ENCODE peak calls at places on chromosomes 2 and 18, in nine cellular contexts. I is epithelial cell of esophagus, B is AG09309, J is mammary epithelial cell, U is RWPE1, Y is mesothelial cell of epicardium, Q is right atrium auricular region, G is nephron progenitor cell, O is LNCaP clone FGC. N is an unnamed sample.

GRCh38 chr18:10142496-10143160 is 228.8 kb downstream of the VAPA start:
- DNase-seq in Q (peak; percentile 60), U (peak; percentile 30), I (no peak), G (no peak), Y (no peak), B (no peak), O (no peak), J (no peak), N (no peak)

GRCh38 chr2:206163251-206163880 is 3.7 kb downstream of the EEF1B2 start:
- DNase-seq in O (no peak), G (no peak), Y (no peak), J (no peak), Q (no peak), I (no peak), U (no peak), B (no peak), N (no peak)

GRCh38 chr18:48090021-48090420 is 159.6 kb upstream of the SMAD2 start:
- DNase-seq in Y (no peak), B (no peak), Q (no peak), G (no peak), J (no peak), O (no peak), I (no peak), U (no peak), N (no peak)

GRCh38 chr2:120932472-120932871 is 196.8 kb downstream of the GLI2 start:
- DNase-seq in Y (no peak), I (no peak), G (no peak), J (no peak), B (no peak), O (no peak), Q (no peak), U (no peak), N (no peak)

GRCh38 chr2:88896971-88897370 is 205.5 kb downstream of the RPIA start:
- DNase-seq in G (no peak), Q (no peak), O (no peak), B (no peak), Y (no peak), J (no peak), U (no peak), I (no peak), N (no peak)

GRCh38 chr2:222561817-222562424 is 94.0 kb downstream of the FARSB start:
- DNase-seq in J (peak; percentile 39), Q (no peak), I (peak; percentile 59), B (no peak), U (peak; percentile 56), O (no peak), Y (no peak), G (peak; percentile 58), N (no peak)

GRCh38 chr2:7773362-7773973 is 856.3 kb downstream of the RNF144A start:
- DNase-seq in J (peak; percentile 99), Q (no peak), Y (no peak), U (peak; percentile 17), G (no peak), O (no peak), B (no peak), I (peak; percentile 91), N (no peak)

GRCh38 chr2:62704654-62705006 is 883 bp upstream of the EHBP1 start:
- DNase-seq in G (no peak), I (no peak), U (no peak), Y (no peak), B (no peak), Q (no peak), J (no peak), O (no peak), N (no peak)

GRCh38 chr18:42178381-42179080 is 223.5 kb downstream of the PIK3C3 start:
- DNase-seq in G (no peak), I (no peak), B (no peak), J (no peak), Q (no peak), Y (no peak), U (no peak), O (no peak), N (no peak)

GRCh38 chr18:24819141-24819890 is 358.9 kb downstream of the HRH4 start:
- DNase-seq in J (no peak), B (no peak), Y (no peak), U (no peak), I (no peak), G (no peak), Q (no peak), O (no peak), N (no peak)

GRCh38 chr2:177629357-177630000 is 236.9 kb downstream of the AGPS start:
- DNase-seq in O (no peak), G (no peak), Y (no peak), U (no peak), B (no peak), I (no peak), J (no peak), Q (no peak), N (no peak)

GRCh38 chr18:79531926-79532689 is 136.4 kb downstream of the NFATC1 start:
- DNase-seq in Q (no peak), J (no peak), O (no peak), Y (peak; percentile 16), U (no peak), G (no peak), B (no peak), I (no peak), N (no peak)

GRCh38 chr2:114127372-114127771 is 237.5 kb downstream of the ACTR3 start:
- DNase-seq in U (no peak), I (peak; percentile 9), G (no peak), Q (no peak), Y (no peak), J (peak; percentile 10), B (no peak), O (no peak), N (no peak)

GRCh38 chr2:88724643-88725332 is 33.3 kb downstream of the RPIA start:
- DNase-seq in J (no peak), Q (no peak), I (no peak), G (no peak), O (no peak), Y (no peak), U (no peak), B (no peak), N (no peak)

GRCh38 chr2:120736202-120736954 is 710 bp downstream of the GLI2 start:
- DNase-seq in B (no peak), U (peak; percentile 34), Q (peak; percentile 59), G (peak; percentile 72), Y (no peak), I (peak; percentile 18), J (peak; percentile 28), O (no peak), N (no peak)

GRCh38 chr2:239264838-239265651 is 135.8 kb downstream of the HDAC4 start:
- DNase-seq in I (peak; percentile 76), J (no peak), Q (peak; percentile 73), G (no peak), Y (no peak), U (no peak), B (no peak), O (peak; percentile 68), N (no peak)

GRCh38 chr2:24121469-24121868 is 1.7 kb downstream of the PFN4 start:
- DNase-seq in U (no peak), J (no peak), B (no peak), O (no peak), Y (no peak), I (no peak), Q (no peak), G (no peak), N (no peak)

GRCh38 chr2:54839526-54840255 is 116.2 kb downstream of the EML6 start:
- DNase-seq in I (no peak), Y (no peak), J (no peak), U (no peak), O (no peak), G (no peak), Q (no peak), B (no peak), N (no peak)

GRCh38 chr18:33495278-33495677 is 54.8 kb upstream of the CCDC178 start:
- DNase-seq in O (peak; percentile 2), J (peak; percentile 17), Y (no peak), Q (no peak), U (peak; percentile 1), I (peak; percentile 56), G (peak; percentile 29), B (no peak), N (no peak)
- TF ChIP-seq CTCF in O (peak; percentile 77), J (peak; percentile 43), Y (no peak), Q (no peak), U (no peak), I (peak; percentile 67), G (peak; percentile 67), B (no peak), N (peak; percentile 33)

DNA sequence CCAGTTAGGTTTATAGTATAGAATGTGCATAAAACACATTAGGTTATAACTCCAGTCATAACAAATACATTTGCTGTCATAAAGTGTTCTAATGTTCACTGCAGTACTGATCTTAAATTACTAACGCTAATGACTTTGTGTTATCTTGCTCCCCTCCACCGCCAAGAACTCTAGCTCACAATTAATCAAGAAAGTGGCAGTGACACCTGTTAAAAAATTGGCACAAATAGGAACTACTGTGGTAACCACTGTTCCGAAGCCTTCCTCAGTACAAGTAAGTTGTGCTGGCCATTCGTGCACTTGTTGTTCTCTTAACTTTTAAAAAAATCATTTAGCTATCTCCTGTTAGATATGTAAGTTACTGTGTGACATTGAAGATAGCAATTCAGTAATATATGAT is 41.1 kb downstream of the TAF4B start:
- DNase-seq in I (no peak), G (no peak), J (no peak), Y (no peak), U (no peak), O (no peak), B (no peak), Q (no peak), N (no peak)
- TF ChIP-seq CTCF in I (no peak), G (no peak), J (no peak), Y (no peak), U (no peak), O (no peak), B (no peak), Q (no peak), N (no peak)

GRCh38 chr2:149743842-149744468 is 156.4 kb upstream of the MMADHC start:
- DNase-seq in U (peak; percentile 66), I (peak; percentile 87), Y (no peak), O (no peak), B (peak; percentile 84), J (peak; percentile 80), Q (no peak), G (no peak), N (peak; percentile 95)
- TF ChIP-seq CTCF in U (no peak), I (no peak), Y (no peak), O (no peak), B (peak; percentile 15), J (peak; percentile 9), Q (no peak), G (no peak), N (no peak)

GRCh38 chr2:127275789-127276188 is 18.2 kb downstream of the ERCC3 start:
- DNase-seq in Q (peak; percentile 38), G (no peak), J (no peak), I (no peak), O (no peak), B (no peak), U (no peak), Y (no peak), N (no peak)

GRCh38 chr2:127275356-127275755 is 18.6 kb downstream of the ERCC3 start:
- DNase-seq in B (no peak), Y (no peak), I (no peak), J (no peak), O (no peak), Q (peak; percentile 5), U (no peak), G (no peak), N (no peak)

DNA sequence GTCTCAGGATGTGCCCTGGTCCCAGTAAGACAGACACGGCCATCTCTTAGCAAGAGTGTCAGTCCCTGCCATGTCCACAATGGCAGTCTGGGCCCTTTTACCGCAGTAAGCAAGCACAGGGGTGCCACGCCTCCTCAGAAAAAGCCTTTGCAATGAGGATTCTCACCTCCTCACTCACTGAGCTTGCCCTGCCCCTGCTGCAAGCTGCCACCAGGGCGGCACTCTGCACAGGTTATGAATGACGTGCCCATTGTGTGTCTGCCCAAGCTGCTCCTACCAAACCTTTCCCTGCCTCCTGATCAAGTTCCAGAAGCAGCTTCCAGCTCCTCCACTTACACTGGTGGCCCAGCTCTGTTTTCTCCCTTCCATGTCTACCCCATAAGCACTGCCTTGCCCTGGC is 23.3 kb downstream of the ERCC3 start:
- DNase-seq in Q (no peak), U (no peak), O (no peak), J (no peak), G (no peak), I (peak; percentile 7), Y (no peak), B (no peak), N (no peak)
- TF ChIP-seq CTCF in Q (no peak), U (no peak), O (peak; percentile 10), J (peak; percentile 23), G (no peak), I (peak; percentile 20), Y (peak; percentile 16), B (no peak), N (no peak)